ENCODE peak calls at places on chromosomes 4 and X, in nine cellular contexts. U is ACHN, B is left lung, G is RKO, Y is T-helper 1 cell, L is IMR-90, O is Caki2, X is H4, Z is fibroblast of the conjunctiva. S is an unnamed sample.

GRCh38 chr4:16437836-16438235 is 211.6 kb upstream of the TAPT1 start:
- DNase-seq in U (no peak), B (no peak), G (no peak), Y (no peak), L (peak; percentile 48), O (no peak), X (no peak), Z (no peak), S (no peak)

GRCh38 chrX:13599491-13599890 is 30.1 kb downstream of the EGFL6 start:
- DNase-seq in U (no peak), B (no peak), G (no peak), Y (no peak), L (no peak), O (no peak), X (no peak), Z (no peak), S (no peak)

GRCh38 chr4:174592985-174593335 is 70.7 kb upstream of the HPGD start:
- DNase-seq in U (peak; percentile 19), B (no peak), G (peak; percentile 35), Y (no peak), L (peak; percentile 12), O (peak; percentile 28), X (peak; percentile 49), Z (no peak), S (no peak)

GRCh38 chr4:72387959-72388358 is 181.1 kb downstream of the ADAMTS3 start:
- DNase-seq in U (no peak), B (no peak), G (no peak), Y (no peak), L (no peak), O (no peak), X (no peak), Z (no peak), S (no peak)

GRCh38 chr4:2588259-2588658 is 51.8 kb downstream of the FAM193A start:
- DNase-seq in U (no peak), B (no peak), G (no peak), Y (no peak), L (no peak), O (no peak), X (no peak), Z (no peak), S (no peak)

GRCh38 chr4:21134994-21135393 is 434.7 kb downstream of the PACRGL start:
- DNase-seq in U (peak; percentile 39), B (no peak), G (peak; percentile 42), Y (no peak), L (no peak), O (peak; percentile 9), X (peak; percentile 18), Z (peak; percentile 26), S (no peak)

GRCh38 chr4:17380347-17380746 is 131.5 kb downstream of the QDPR start:
- DNase-seq in U (no peak), B (no peak), G (no peak), Y (no peak), L (no peak), O (no peak), X (no peak), Z (no peak), S (no peak)

GRCh38 chr4:147607463-147607862 is 9.7 kb upstream of the TMEM184C start:
- DNase-seq in U (no peak), B (no peak), G (no peak), Y (no peak), L (no peak), O (no peak), X (no peak), Z (no peak), S (no peak)

GRCh38 chr4:73486497-73486896 is 5.0 kb downstream of the AFM start:
- DNase-seq in U (no peak), B (no peak), G (no peak), Y (no peak), L (no peak), O (no peak), X (no peak), Z (no peak), S (no peak)

GRCh38 chr4:141307241-141307689 is 86.6 kb downstream of the ZNF330 start:
- DNase-seq in U (peak; percentile 84), B (peak; percentile 40), G (peak; percentile 66), Y (peak; percentile 32), L (peak; percentile 68), O (peak; percentile 92), X (peak; percentile 94), Z (peak; percentile 46), S (peak; percentile 74)

GRCh38 chr4:11769425-11769824 is 340.7 kb upstream of the HS3ST1 start:
- DNase-seq in U (no peak), B (peak; percentile 32), G (no peak), Y (no peak), L (peak; percentile 6), O (no peak), X (no peak), Z (no peak), S (no peak)

GRCh38 chrX:12206413-12206812 is 68.1 kb downstream of the FRMPD4 start:
- DNase-seq in U (no peak), B (no peak), G (no peak), Y (no peak), L (no peak), O (no peak), X (no peak), Z (no peak), S (no peak)

GRCh38 chr4:73223258-73223651 is 35.3 kb downstream of the ANKRD17 start:
- DNase-seq in U (no peak), B (no peak), G (no peak), Y (no peak), L (no peak), O (no peak), X (no peak), Z (no peak), S (no peak)

GRCh38 chrX:34638116-34638515 is 19.0 kb downstream of the TMEM47 start:
- DNase-seq in U (peak; percentile 29), B (no peak), G (peak; percentile 56), Y (no peak), L (peak; percentile 54), O (peak; percentile 18), X (no peak), Z (no peak), S (no peak)

GRCh38 chr4:96120206-96120605 is 280.3 kb downstream of the PDHA2 start:
- DNase-seq in U (no peak), B (no peak), G (no peak), Y (no peak), L (no peak), O (no peak), X (no peak), Z (no peak), S (no peak)

GRCh38 chr4:101028886-101029285 is 318.4 kb downstream of the PPP3CA start:
- DNase-seq in U (no peak), B (no peak), G (no peak), Y (no peak), L (no peak), O (no peak), X (no peak), Z (no peak), S (no peak)

GRCh38 chr4:120163895-120164294 is 97.2 kb upstream of the MAD2L1 start:
- DNase-seq in U (no peak), B (no peak), G (no peak), Y (no peak), L (no peak), O (no peak), X (no peak), Z (no peak), S (no peak)

GRCh38 chrX:65587616-65588526 is 53.3 kb upstream of the LAS1L start:
- DNase-seq in U (no peak), B (peak; percentile 70), G (no peak), Y (no peak), L (peak; percentile 49), O (no peak), X (peak; percentile 62), Z (peak; percentile 63), S (no peak)

GRCh38 chrX:19743386-19743785 is 144.0 kb downstream of the SH3KBP1 start:
- DNase-seq in U (no peak), B (no peak), G (no peak), Y (no peak), L (no peak), O (no peak), X (no peak), Z (no peak), S (no peak)

GRCh38 chrX:47743504-47743903 is 84.5 kb upstream of the UXT start:
- DNase-seq in U (peak; percentile 1), B (no peak), G (no peak), Y (no peak), L (peak; percentile 21), O (no peak), X (no peak), Z (no peak), S (no peak)

GRCh38 chrX:11059923-11060322 is 51.2 kb upstream of the HCCS start:
- DNase-seq in U (no peak), B (no peak), G (no peak), Y (no peak), L (peak; percentile 35), O (peak; percentile 49), X (no peak), Z (no peak), S (peak; percentile 6)

GRCh38 chr4:182143822-182144620 is 99.2 kb upstream of the TENM3 start:
- DNase-seq in U (peak; percentile 77), B (no peak), G (peak; percentile 65), Y (no peak), L (peak; percentile 83), O (peak; percentile 90), X (peak; percentile 75), Z (peak; percentile 26), S (peak; percentile 66)

GRCh38 chrX:1528884-1529203 is 8.1 kb downstream of the P2RY8 start:
- DNase-seq in U (no peak), B (no peak), G (no peak), Y (no peak), L (no peak), O (no peak), X (no peak), Z (no peak), S (no peak)

GRCh38 chrX:70664726-70665125 is 220.1 kb downstream of the DLG3 start:
- DNase-seq in U (peak; percentile 10), B (no peak), G (peak; percentile 63), Y (no peak), L (peak; percentile 30), O (peak; percentile 29), X (peak; percentile 9), Z (peak; percentile 3), S (peak; percentile 17)

GRCh38 chrX:39972340-39972739 is 125.4 kb downstream of the BCOR start:
- DNase-seq in U (no peak), B (no peak), G (no peak), Y (no peak), L (peak; percentile 53), O (no peak), X (no peak), Z (no peak), S (peak; percentile 13)

GRCh38 chrX:115284877-115285276 is 4.6 kb upstream of the LUZP4 start:
- DNase-seq in U (no peak), B (no peak), G (no peak), Y (no peak), L (no peak), O (no peak), X (no peak), Z (no peak), S (no peak)

GRCh38 chr4:1260418-1261106 is 11.6 kb upstream of the CTBP1 start:
- DNase-seq in U (no peak), B (no peak), G (no peak), Y (no peak), L (no peak), O (no peak), X (no peak), Z (no peak), S (no peak)

GRCh38 chrX:133670394-133670793 is 255.1 kb upstream of the GPC4 start:
- DNase-seq in U (peak; percentile 18), B (no peak), G (peak; percentile 42), Y (no peak), L (peak; percentile 31), O (peak; percentile 19), X (peak; percentile 28), Z (peak; percentile 28), S (peak; percentile 3)